ENCODE peak calls at places on chromosomes 16 and 17, in six cellular contexts. V is AG04449, N is GM13976, F is NB4, X is psoas muscle, T is RWPE1. I is an unnamed sample.

GRCh38 chr17:45341389-45342158 is 24.8 kb upstream of the MAP3K14 start:
- DNase-seq in N (no peak), X (peak), F (peak), V (peak), T (peak), I (peak)

GRCh38 chr17:27494192-27495091 is 38.2 kb downstream of the KSR1 start:
- DNase-seq in V (no peak), F (no peak), N (no peak), T (peak), X (peak), I (no peak)

GRCh38 chr17:60586288-60586974 is 13.6 kb upstream of the PPM1D start:
- DNase-seq in F (peak), N (no peak), T (no peak), V (no peak), X (no peak), I (no peak)

GRCh38 chr16:23691483-23692189 is 12.9 kb downstream of the PLK1 start:
- DNase-seq in V (no peak), F (peak), N (no peak), X (no peak), T (peak), I (peak)

GRCh38 chr17:67248291-67248690 is 3.3 kb upstream of the HELZ start:
- DNase-seq in X (no peak), F (no peak), N (no peak), V (no peak), T (no peak), I (no peak)

GRCh38 chr16:51636913-51637743 is 486.1 kb upstream of the SALL1 start:
- DNase-seq in N (no peak), V (no peak), F (no peak), T (peak), X (no peak), I (peak)

GRCh38 chr17:44830359-44831269 is 527 bp upstream of the GJC1 start:
- DNase-seq in T (peak), N (peak), F (no peak), X (no peak), V (no peak), I (no peak)

GRCh38 chr16:31135535-31136286 is at the start of gene PRSS8:
- DNase-seq in T (peak), V (no peak), F (no peak), X (no peak), N (no peak), I (no peak)

GRCh38 chr16:19524356-19524865 is 669 bp downstream of the CCP110 start:
- DNase-seq in T (peak), N (peak), V (no peak), F (peak), X (no peak), I (no peak)

GRCh38 chr16:57589374-57589773 is 39.1 kb upstream of the ADGRG1 start:
- DNase-seq in N (no peak), X (no peak), V (no peak), F (no peak), T (no peak), I (no peak)

GRCh38 chr17:46032909-46033308 is 33.9 kb downstream of the STH start:
- DNase-seq in X (no peak), F (no peak), T (no peak), N (no peak), V (no peak), I (no peak)

GRCh38 chr17:33038740-33039139 is 47.1 kb downstream of the SPACA3 start:
- DNase-seq in T (peak), X (no peak), V (no peak), F (peak), N (peak), I (no peak)

GRCh38 chr16:84284168-84284722 is 10.4 kb upstream of the WFDC1 start:
- DNase-seq in X (peak), F (no peak), N (no peak), T (peak), V (no peak), I (no peak)

GRCh38 chr17:17694229-17695081 is 13.2 kb downstream of the RAI1 start:
- DNase-seq in F (peak), T (peak), X (peak), V (no peak), N (peak), I (peak)

GRCh38 chr16:30724641-30725464 is 23.4 kb upstream of the PHKG2 start:
- DNase-seq in X (no peak), V (no peak), T (no peak), N (no peak), F (peak), I (no peak)

GRCh38 chr16:75012380-75013081 is 13.7 kb downstream of the ZNRF1 start:
- DNase-seq in V (no peak), X (no peak), T (no peak), N (no peak), F (peak), I (no peak)

GRCh38 chr17:66306413-66306812 is 4.0 kb downstream of the PRKCA start:
- DNase-seq in X (no peak), F (no peak), T (no peak), N (no peak), V (no peak), I (peak)

GRCh38 chr17:418421-418751 is 65.8 kb upstream of the RPH3AL start:
- DNase-seq in F (peak), X (no peak), T (no peak), V (no peak), N (no peak), I (no peak)

GRCh38 chr16:13939821-13940220 is 19.9 kb downstream of the ERCC4 start:
- DNase-seq in T (no peak), X (no peak), N (no peak), V (no peak), F (no peak), I (peak)

GRCh38 chr17:55547027-55547670 is 35.9 kb upstream of the SMIM36 start:
- DNase-seq in F (no peak), N (no peak), T (no peak), V (no peak), X (no peak), I (no peak)

GRCh38 chr17:1709971-1710806 is at the start of gene TLCD2:
- DNase-seq in F (no peak), T (peak), N (peak), X (peak), V (no peak), I (peak)

GRCh38 chr16:76650579-76650978 is 373.4 kb downstream of the CNTNAP4 start:
- DNase-seq in V (no peak), F (no peak), T (peak), X (no peak), N (no peak), I (no peak)

GRCh38 chr16:15782573-15783365 is 74.1 kb downstream of the MYH11 start:
- DNase-seq in T (no peak), N (no peak), V (no peak), F (peak), X (no peak), I (no peak)

GRCh38 chr16:26665166-26665939 is 401.4 kb upstream of the C16orf82 start:
- DNase-seq in F (no peak), N (no peak), V (no peak), T (no peak), X (no peak), I (no peak)

GRCh38 chr16:53456625-53457024 is 22.4 kb downstream of the RBL2 start:
- DNase-seq in F (peak), T (no peak), V (no peak), X (no peak), N (no peak), I (no peak)

GRCh38 chr17:66564992-66565465 is 262.6 kb downstream of the PRKCA start:
- DNase-seq in X (no peak), T (no peak), N (no peak), F (no peak), V (no peak), I (no peak)

GRCh38 chr17:30552994-30553565 is 75.9 kb downstream of the GOSR1 start:
- DNase-seq in X (no peak), N (no peak), T (no peak), V (no peak), F (no peak), I (no peak)

GRCh38 chr16:180101-180920 is at the start of gene HBQ1:
- DNase-seq in X (no peak), T (no peak), F (no peak), N (peak), V (no peak), I (no peak)

GRCh38 chr17:33210240-33210639 is 82.9 kb downstream of the ASIC2 start:
- DNase-seq in N (no peak), F (no peak), X (no peak), T (no peak), V (no peak), I (no peak)

GRCh38 chr17:72677714-72678390 is 414.6 kb downstream of the SLC39A11 start:
- DNase-seq in F (no peak), V (peak), T (no peak), N (no peak), X (no peak), I (peak)

GRCh38 chr17:81113158-81113724 is 52.1 kb upstream of the PVALEF start:
- DNase-seq in T (no peak), X (no peak), F (no peak), N (no peak), V (no peak), I (no peak)

GRCh38 chr17:9224485-9224884 is 203.2 kb downstream of the NTN1 start:
- DNase-seq in F (no peak), V (no peak), N (no peak), X (no peak), T (no peak), I (no peak)
- TF ChIP-seq CTCF in F (no peak), V (no peak), N (no peak), X (no peak), T (no peak), I (no peak)

DNA sequence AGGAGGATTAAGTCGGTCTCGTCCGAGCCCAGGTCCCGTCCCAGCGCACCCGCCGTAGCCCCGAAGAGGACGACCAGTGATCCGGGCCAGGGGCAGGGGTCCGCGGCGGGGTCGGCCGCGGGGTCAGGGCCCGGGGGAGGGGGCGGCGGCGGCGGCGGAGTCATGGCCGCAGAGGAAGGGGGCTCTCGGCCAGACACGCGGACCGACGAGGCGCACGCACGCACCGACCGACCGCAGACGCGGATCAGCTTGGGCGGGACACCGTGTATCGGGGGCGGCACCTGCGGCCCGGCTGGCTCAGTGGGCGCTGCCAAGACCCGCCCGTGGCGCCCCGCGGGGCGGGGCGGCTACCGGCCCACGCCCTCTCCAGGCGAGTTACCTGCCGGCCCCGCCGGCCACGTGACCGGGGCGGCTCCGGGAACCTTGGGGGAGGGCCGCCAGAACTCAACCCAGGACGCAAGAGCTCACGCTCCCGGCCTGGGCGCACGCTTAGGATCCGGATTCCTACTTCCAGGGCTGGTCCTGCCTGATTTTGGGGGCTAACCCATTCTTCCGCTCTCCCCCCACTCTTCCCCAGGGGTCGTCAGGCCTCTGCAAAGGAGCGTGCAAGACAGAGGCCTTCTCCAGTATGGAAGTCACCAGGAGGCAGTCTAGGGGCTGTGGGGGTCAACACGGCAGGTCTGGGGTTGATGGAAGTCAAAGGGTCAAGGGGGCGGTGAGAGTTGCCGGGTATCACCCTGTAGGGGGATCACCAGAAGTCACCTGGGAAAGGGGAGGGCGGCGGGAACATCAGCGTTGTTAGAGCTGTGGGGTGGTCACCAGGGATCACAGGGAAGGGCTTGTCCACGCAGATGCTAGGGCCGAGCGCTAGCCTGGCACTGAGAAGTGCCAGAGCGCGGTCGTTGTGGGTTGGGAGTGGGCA is at the start of gene ESRP2:
- DNase-seq in X (peak), T (peak), F (no peak), N (peak), V (no peak), I (no peak)
- TF ChIP-seq CTCF in X (no peak), T (no peak), F (no peak), N (no peak), V (no peak), I (no peak)

DNA sequence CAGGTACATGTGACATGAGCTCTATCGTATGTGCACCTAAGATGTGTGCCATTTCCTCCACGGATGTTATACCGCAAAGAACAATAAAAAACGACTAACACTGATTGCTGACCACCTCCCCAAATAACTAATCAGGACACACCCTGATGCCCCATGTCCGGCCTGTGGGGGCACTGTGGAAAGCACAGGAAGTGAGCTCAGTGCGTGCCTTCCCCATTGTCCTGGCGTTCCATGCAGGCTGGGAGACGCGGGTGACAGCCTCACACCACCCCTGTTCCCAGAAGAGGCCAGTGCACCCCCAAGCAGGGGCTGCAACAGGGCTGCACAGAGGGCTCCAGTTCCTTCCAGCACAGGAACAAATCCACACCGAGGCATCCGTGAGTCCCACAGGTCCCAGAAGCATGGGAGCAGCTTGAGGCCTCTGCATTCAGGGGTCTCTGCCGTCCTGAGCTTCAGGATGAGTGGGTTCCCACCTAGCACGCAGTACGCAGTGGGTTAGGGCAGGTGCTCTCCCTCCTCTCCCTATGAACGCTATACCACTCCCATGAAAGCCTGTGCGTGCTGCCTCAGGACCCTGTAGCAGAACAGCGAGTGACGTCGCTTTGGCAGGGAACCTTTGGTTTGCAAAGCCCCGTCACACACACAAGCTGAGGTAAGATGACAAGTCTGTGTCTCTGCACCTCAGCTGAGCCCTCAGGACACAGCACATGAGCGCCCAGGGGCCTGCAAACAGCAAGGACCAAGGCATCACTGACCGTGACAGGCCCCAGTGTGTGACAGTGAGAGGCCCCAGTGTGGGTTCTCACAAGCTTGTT is 117.7 kb downstream of the ZNF778 start:
- DNase-seq in T (no peak), V (no peak), F (no peak), X (peak), N (no peak), I (no peak)
- TF ChIP-seq CTCF in T (no peak), V (peak), F (no peak), X (peak), N (no peak), I (peak)

GRCh38 chr17:48492401-48493298 is 38.2 kb downstream of the HOXB1 start:
- DNase-seq in X (peak), F (no peak), N (peak), V (no peak), T (peak), I (peak)
- TF ChIP-seq CTCF in X (peak), F (peak), N (peak), V (peak), T (peak), I (peak)

GRCh38 chr17:74877592-74878543 is 5.1 kb upstream of the FDXR start:
- DNase-seq in X (no peak), N (no peak), V (no peak), F (no peak), T (peak), I (no peak)
- TF ChIP-seq CTCF in X (no peak), N (no peak), V (no peak), F (no peak), T (no peak), I (no peak)

DNA sequence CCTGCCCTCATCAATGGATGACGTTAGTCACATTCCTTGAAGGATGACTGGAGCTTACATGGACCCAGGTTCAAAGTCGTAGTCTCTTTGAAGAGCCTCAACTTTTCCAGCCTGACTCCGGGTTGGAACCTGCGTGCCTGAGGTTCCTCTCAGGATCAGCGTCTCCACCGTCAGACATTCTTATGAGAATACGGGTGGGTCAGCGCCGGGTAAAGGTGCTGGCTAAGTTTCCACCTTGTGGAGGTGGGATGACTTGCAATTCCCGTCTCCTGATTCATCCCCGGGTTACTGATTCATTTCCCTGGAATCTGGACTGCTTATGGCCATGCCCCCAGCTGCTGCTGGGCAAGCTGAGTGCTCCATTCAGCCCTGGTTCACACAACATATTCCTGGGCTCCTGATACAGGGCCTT is 38.9 kb upstream of the CMIP start:
- DNase-seq in V (peak), X (no peak), F (no peak), T (peak), N (no peak), I (peak)
- TF ChIP-seq CTCF in V (no peak), X (no peak), F (no peak), T (peak), N (no peak), I (peak)

GRCh38 chr16:3183445-3184139 is 4.4 kb upstream of the OR1F1 start:
- DNase-seq in N (no peak), V (no peak), T (no peak), F (no peak), X (no peak), I (no peak)

GRCh38 chr16:3186946-3187690 is 886 bp upstream of the OR1F1 start:
- DNase-seq in F (no peak), N (no peak), V (no peak), X (no peak), T (no peak), I (no peak)

GRCh38 chr16:3179651-3180050 is 8.4 kb upstream of the OR1F1 start:
- DNase-seq in X (no peak), V (no peak), N (no peak), T (no peak), F (no peak), I (no peak)

GRCh38 chr16:3180445-3180878 is 7.5 kb upstream of the OR1F1 start:
- DNase-seq in F (no peak), X (no peak), T (no peak), V (no peak), N (no peak), I (peak)

DNA sequence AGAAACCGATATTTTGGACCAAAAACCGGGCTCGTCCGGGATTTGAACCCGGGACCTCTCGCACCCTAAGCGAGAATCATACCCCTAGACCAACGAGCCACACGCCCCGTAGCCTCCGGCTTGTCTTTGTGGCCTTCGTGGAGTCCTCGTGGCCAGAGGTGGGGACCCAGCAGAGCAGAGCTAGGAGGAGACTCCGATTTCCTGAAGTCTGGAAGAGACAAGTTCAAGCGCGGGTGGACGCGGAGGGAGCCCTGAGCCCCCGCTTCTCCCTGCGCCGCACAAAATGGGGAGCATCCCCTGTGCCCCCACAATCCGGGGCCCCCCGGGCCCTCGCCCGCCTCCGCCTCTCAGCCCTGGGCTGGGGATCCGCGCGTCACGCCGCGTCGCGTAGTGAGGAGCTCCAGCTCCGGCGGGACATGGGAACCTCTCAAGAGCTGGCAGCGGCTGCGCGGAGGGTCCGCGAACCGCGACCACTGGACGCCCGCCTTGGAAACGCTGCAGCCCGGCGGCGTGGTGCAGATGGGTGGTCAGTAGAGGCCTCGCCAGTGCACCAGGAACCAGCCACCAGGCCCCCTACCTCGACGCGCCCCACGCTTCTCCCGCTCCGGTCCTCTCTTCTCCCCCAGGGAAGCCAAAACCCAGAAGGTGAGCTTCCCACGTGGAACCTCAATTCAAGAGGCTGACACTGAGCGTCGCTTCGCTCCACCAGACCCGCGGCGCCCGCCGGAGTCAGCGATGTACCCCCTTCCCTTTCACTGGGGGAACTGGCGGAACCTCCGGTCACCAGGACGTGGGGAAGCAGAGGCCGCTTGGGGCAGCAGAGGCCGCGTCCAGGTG is 5.2 kb upstream of the OR1F1 start:
- DNase-seq in T (no peak), N (peak), X (no peak), V (no peak), F (peak), I (peak)
- TF ChIP-seq CTCF in T (no peak), N (no peak), X (peak), V (peak), F (no peak), I (peak)

GRCh38 chr16:67280090-67281015 is 1.0 kb downstream of the PLEKHG4 start:
- DNase-seq in V (no peak), X (no peak), T (no peak), N (no peak), F (no peak), I (no peak)

GRCh38 chr16:67283039-67283825 is 3.9 kb downstream of the PLEKHG4 start:
- DNase-seq in X (no peak), V (no peak), F (peak), N (no peak), T (no peak), I (peak)

GRCh38 chr16:67283826-67284555 is 4.7 kb downstream of the PLEKHG4 start:
- DNase-seq in N (no peak), V (no peak), T (no peak), F (no peak), X (no peak), I (no peak)

GRCh38 chr16:67282447-67282805 is 3.1 kb downstream of the PLEKHG4 start:
- DNase-seq in F (no peak), N (no peak), T (no peak), V (no peak), X (no peak), I (no peak)

GRCh38 chr16:67281536-67282446 is 2.5 kb downstream of the PLEKHG4 start:
- DNase-seq in F (no peak), X (peak), T (no peak), N (no peak), V (no peak), I (no peak)
- TF ChIP-seq CTCF in F (no peak), X (no peak), T (no peak), N (no peak), V (no peak), I (no peak)

I was measured in HFFc6.